ENCODE peak calls at places on chromosomes 12 and 14, in nine cellular contexts. E is retinal pigment epithelial cell, I is foreskin fibroblast, R is fibroblast of lung, S is gastrocnemius medialis, Z is MM.1S, M is adrenal gland, G is neural progenitor cell, U is neuronal stem cell. T is an unnamed sample.

GRCh38 chr12:102593128-102593527 is 112.8 kb upstream of the IGF1 start:
- DNase-seq in E (no peak), I (no peak), R (no peak), S (no peak), Z (no peak), M (no peak), G (no peak), U (no peak), T (no peak)

GRCh38 chr12:7411343-7411742 is 32.6 kb downstream of the CD163L1 start:
- DNase-seq in E (no peak), I (no peak), R (no peak), S (no peak), Z (no peak), M (no peak), G (no peak), U (no peak), T (no peak)

GRCh38 chr14:55146425-55146824 is 17.4 kb downstream of the LGALS3 start:
- DNase-seq in E (no peak), I (no peak), R (no peak), S (no peak), Z (no peak), M (no peak), G (no peak), U (no peak), T (no peak)

GRCh38 chr12:78181544-78182162 is 351.0 kb downstream of the NAV3 start:
- DNase-seq in E (no peak), I (no peak), R (peak; percentile 68), S (no peak), Z (peak; percentile 12), M (no peak), G (peak; percentile 44), U (no peak), T (no peak)

GRCh38 chr14:100719976-100720520 is 6.6 kb upstream of the DLK1 start:
- DNase-seq in E (no peak), I (no peak), R (no peak), S (no peak), Z (no peak), M (no peak), G (no peak), U (no peak), T (no peak)

GRCh38 chr12:94191023-94191422 is 42.6 kb downstream of the PLXNC1 start:
- DNase-seq in E (no peak), I (no peak), R (no peak), S (no peak), Z (peak; percentile 82), M (no peak), G (no peak), U (no peak), T (no peak)

GRCh38 chr14:35247777-35248475 is 44.3 kb upstream of the PSMA6 start:
- DNase-seq in E (no peak), I (no peak), R (no peak), S (no peak), Z (no peak), M (no peak), G (no peak), U (no peak), T (no peak)

GRCh38 chr12:122003646-122004611 is 17.8 kb upstream of the BCL7A start:
- DNase-seq in E (no peak), I (no peak), R (no peak), S (no peak), Z (no peak), M (no peak), G (no peak), U (no peak), T (no peak)

GRCh38 chr12:68789144-68789878 is 18.7 kb upstream of the MDM2 start:
- DNase-seq in E (no peak), I (no peak), R (no peak), S (no peak), Z (no peak), M (no peak), G (no peak), U (no peak), T (no peak)

GRCh38 chr14:67837011-67837624 is 17.5 kb downstream of the RAD51B start:
- DNase-seq in E (peak; percentile 68), I (peak; percentile 62), R (peak; percentile 92), S (no peak), Z (peak; percentile 60), M (peak; percentile 46), G (peak; percentile 74), U (no peak), T (no peak)

GRCh38 chr12:13343380-13343779 is 146.9 kb downstream of the EMP1 start:
- DNase-seq in E (no peak), I (no peak), R (no peak), S (no peak), Z (no peak), M (no peak), G (no peak), U (no peak), T (no peak)

GRCh38 chr12:96051756-96052155 is 16.4 kb upstream of the LTA4H start:
- DNase-seq in E (no peak), I (no peak), R (no peak), S (no peak), Z (no peak), M (no peak), G (no peak), U (no peak), T (no peak)

GRCh38 chr12:96050139-96050538 is 14.8 kb upstream of the LTA4H start:
- DNase-seq in E (no peak), I (no peak), R (no peak), S (no peak), Z (no peak), M (no peak), G (no peak), U (no peak), T (no peak)

GRCh38 chr12:96054262-96054645 is 18.9 kb upstream of the LTA4H start:
- DNase-seq in E (no peak), I (no peak), R (peak; percentile 34), S (no peak), Z (no peak), M (no peak), G (no peak), U (no peak), T (no peak)

GRCh38 chr12:96056646-96057455 is 21.5 kb upstream of the LTA4H start:
- DNase-seq in E (no peak), I (no peak), R (no peak), S (no peak), Z (no peak), M (no peak), G (no peak), U (no peak), T (no peak)

DNA sequence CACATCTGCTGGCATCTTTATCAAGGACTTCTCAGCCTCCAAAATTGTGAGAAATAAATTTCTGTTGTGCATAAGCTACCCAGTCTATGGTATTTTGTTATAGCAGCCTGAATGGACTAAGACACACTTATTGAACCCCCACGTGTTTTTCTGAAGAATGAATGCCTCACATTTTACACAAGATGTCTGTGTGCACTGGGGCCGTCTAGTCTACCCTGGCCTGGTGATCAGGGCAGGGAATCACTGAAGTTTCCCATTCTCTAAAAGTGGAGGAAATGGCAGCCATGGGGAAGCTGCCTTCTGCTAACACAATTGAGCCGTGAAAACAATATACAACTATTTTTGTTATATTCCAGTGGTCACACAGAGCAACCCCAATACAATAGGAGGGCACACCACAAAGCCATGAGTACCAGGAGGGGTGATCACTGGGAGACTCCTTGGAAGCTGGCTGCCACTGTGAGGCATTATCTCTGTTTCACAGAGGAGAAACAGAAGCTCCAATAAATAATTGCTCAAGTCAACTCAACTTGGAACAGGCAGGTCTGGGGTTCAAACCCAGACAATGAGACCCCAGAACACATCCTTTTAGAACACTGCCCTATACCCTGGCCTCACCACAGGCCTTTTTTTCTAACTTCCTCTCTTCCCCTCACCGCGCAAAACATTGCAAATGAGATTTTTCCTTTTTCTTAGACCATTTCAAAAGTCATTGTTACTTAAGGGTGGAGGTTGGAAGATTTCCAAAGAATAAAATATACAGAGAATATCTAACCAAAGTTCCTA is 18.3 kb upstream of the LTA4H start:
- DNase-seq in E (no peak), I (no peak), R (no peak), S (no peak), Z (no peak), M (no peak), G (no peak), U (no peak), T (no peak)
- H3K4me3 ChIP-seq in E (no peak overlapping the region), I (no peak overlapping the region), R (no peak overlapping the region), S (no peak overlapping the region), Z (no peak overlapping the region), M (no peak overlapping the region), G (no peak overlapping the region), U (no peak overlapping the region), T (no peak overlapping the region)

DNA sequence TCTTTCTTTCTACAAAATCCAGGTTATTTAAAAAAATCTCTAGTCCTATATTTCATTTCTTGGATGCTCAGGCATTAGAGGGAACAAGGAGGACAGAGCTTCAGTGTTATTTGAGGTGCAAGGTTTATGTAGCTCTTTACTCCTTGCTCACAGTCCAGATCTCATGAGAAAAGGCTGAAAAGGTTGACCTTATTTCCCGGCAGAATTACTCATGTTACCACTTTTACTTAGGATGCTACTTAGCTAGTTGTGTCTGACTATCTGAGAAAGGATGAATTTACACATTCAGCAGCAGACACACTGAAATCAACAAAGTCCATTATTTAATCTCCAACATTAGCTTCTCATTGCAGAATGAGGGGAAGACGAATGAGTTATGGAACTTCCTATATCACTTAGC is 47.4 kb upstream of the EGLN3 start:
- DNase-seq in E (no peak), I (no peak), R (no peak), S (no peak), Z (no peak), M (no peak), G (no peak), U (no peak), T (no peak)
- H3K4me3 ChIP-seq in E (no peak overlapping the region), I (no peak overlapping the region), R (no peak overlapping the region), S (no peak overlapping the region), Z (no peak overlapping the region), M (no peak overlapping the region), G (no peak overlapping the region), U (no peak overlapping the region), T (no peak overlapping the region)

GRCh38 chr14:80792756-80793155 is 148.8 kb downstream of the CEP128 start:
- DNase-seq in E (no peak), I (no peak), R (peak; percentile 31), S (no peak), Z (no peak), M (no peak), G (peak; percentile 38), U (no peak), T (no peak)
- H3K4me3 ChIP-seq in E (no peak overlapping the region), I (no peak overlapping the region), R (no peak overlapping the region), S (no peak overlapping the region), Z (no peak overlapping the region), M (no peak overlapping the region), G (no peak overlapping the region), U (no peak overlapping the region), T (no peak overlapping the region)

GRCh38 chr12:45543887-45544286 is 185.6 kb upstream of the ARID2 start:
- DNase-seq in E (peak; percentile 58), I (peak; percentile 77), R (peak; percentile 93), S (peak; percentile 13), Z (peak; percentile 77), M (peak; percentile 50), G (peak; percentile 79), U (peak; percentile 52), T (peak; percentile 57)
- H3K4me3 ChIP-seq in E (no peak overlapping the region), I (no peak overlapping the region), R (no peak overlapping the region), S (no peak overlapping the region), Z (no peak overlapping the region), M (no peak overlapping the region), G (no peak overlapping the region), U (no peak overlapping the region), T (no peak overlapping the region)

GRCh38 chr12:25056011-25056410 is 107.1 kb upstream of the BCAT1 start:
- DNase-seq in E (no peak), I (no peak), R (no peak), S (no peak), Z (no peak), M (no peak), G (no peak), U (no peak), T (no peak)
- H3K4me3 ChIP-seq in E (no peak overlapping the region), I (no peak overlapping the region), R (no peak overlapping the region), S (no peak overlapping the region), Z (no peak overlapping the region), M (no peak overlapping the region), G (no peak overlapping the region), U (no peak overlapping the region), T (no peak overlapping the region)

GRCh38 chr12:45231515-45232145 is 15.7 kb downstream of the ANO6 start:
- DNase-seq in E (peak; percentile 72), I (peak; percentile 54), R (peak; percentile 87), S (no peak), Z (no peak), M (no peak), G (no peak), U (no peak), T (no peak)
- H3K4me3 ChIP-seq in E (no peak overlapping the region), I (no peak overlapping the region), R (no peak overlapping the region), S (no peak overlapping the region), Z (no peak overlapping the region), M (no peak overlapping the region), G (no peak overlapping the region), U (no peak overlapping the region), T (no peak overlapping the region)

T was measured in tibial nerve.